ENCODE peak calls at places on chromosomes 13 and 19, in nine cellular contexts. J, C, F, M, R, Y, B, T and L are unnamed samples.
A peak's percentile ranks its signal among the peaks of the same experiment; 100 is the strongest.

GRCh38 chr13:102440259-102440936 is 38.5 kb upstream of the FGF14 start:
- DNase-seq in J (no peak), C (no peak), F (no peak), M (no peak), R (no peak), Y (peak; percentile 48), B (no peak), T (no peak), L (no peak)

GRCh38 chr19:42131149-42132029 is 857 bp downstream of the POU2F2 start:
- DNase-seq in J (no peak), C (no peak), F (no peak), M (no peak), R (no peak), Y (no peak), B (no peak), T (no peak), L (no peak)

GRCh38 chr19:30498707-30499106 is 126.5 kb downstream of the ZNF536 start:
- DNase-seq in J (peak; percentile 60), C (no peak), F (no peak), M (no peak), R (no peak), Y (no peak), B (no peak), T (peak; percentile 52), L (peak; percentile 24)

GRCh38 chr19:51368366-51369282 is at the start of gene CLDND2:
- DNase-seq in J (no peak), C (no peak), F (no peak), M (no peak), R (no peak), Y (no peak), B (no peak), T (no peak), L (no peak)

GRCh38 chr13:65638572-65639168 is 1591.5 kb downstream of the PCDH9 start:
- DNase-seq in J (peak; percentile 47), C (no peak), F (no peak), M (no peak), R (peak; percentile 80), Y (no peak), B (peak; percentile 65), T (no peak), L (peak; percentile 30)

GRCh38 chr13:45206340-45206739 is 5.5 kb upstream of the KCTD4 start:
- DNase-seq in J (no peak), C (no peak), F (no peak), M (no peak), R (peak; percentile 98), Y (no peak), B (peak; percentile 92), T (no peak), L (no peak)

GRCh38 chr13:107450931-107451330 is 764.4 kb downstream of the LIG4 start:
- DNase-seq in J (no peak), C (no peak), F (no peak), M (no peak), R (peak; percentile 68), Y (no peak), B (peak; percentile 79), T (no peak), L (no peak)

GRCh38 chr19:10191347-10191746 is 3.4 kb downstream of the DNMT1 start:
- DNase-seq in J (no peak), C (no peak), F (no peak), M (no peak), R (peak; percentile 78), Y (no peak), B (peak; percentile 83), T (no peak), L (peak; percentile 30)

GRCh38 chr19:756232-756631 is 5.3 kb downstream of the MISP start:
- DNase-seq in J (no peak), C (no peak), F (no peak), M (no peak), R (peak; percentile 73), Y (no peak), B (peak; percentile 78), T (no peak), L (no peak)

GRCh38 chr13:99496322-99497142 is 4.7 kb upstream of the TM9SF2 start:
- DNase-seq in J (no peak), C (peak; percentile 80), F (peak; percentile 20), M (peak; percentile 67), R (peak; percentile 60), Y (peak; percentile 61), B (peak; percentile 88), T (no peak), L (no peak)

GRCh38 chr19:38862321-38863059 is 12.7 kb upstream of the HNRNPL start:
- DNase-seq in J (peak; percentile 1), C (peak; percentile 83), F (peak; percentile 96), M (no peak), R (no peak), Y (no peak), B (peak; percentile 20), T (no peak), L (no peak)

GRCh38 chr13:71517004-71517403 is 350.0 kb downstream of the DACH1 start:
- DNase-seq in J (no peak), C (no peak), F (no peak), M (no peak), R (no peak), Y (no peak), B (peak; percentile 0), T (no peak), L (no peak)

GRCh38 chr13:51666839-51667238 is 82.6 kb downstream of the WDFY2 start:
- DNase-seq in J (no peak), C (no peak), F (no peak), M (no peak), R (no peak), Y (no peak), B (no peak), T (no peak), L (no peak)

GRCh38 chr13:73195091-73195490 is 136.3 kb downstream of the KLF5 start:
- DNase-seq in J (no peak), C (no peak), F (no peak), M (no peak), R (no peak), Y (no peak), B (no peak), T (no peak), L (no peak)

GRCh38 chr13:24071016-24071415 is 89.5 kb upstream of the SPATA13 start:
- DNase-seq in J (no peak), C (no peak), F (no peak), M (no peak), R (peak; percentile 16), Y (no peak), B (no peak), T (no peak), L (no peak)

GRCh38 chr19:54255105-54255775 is 1.8 kb downstream of the LILRB5 start:
- DNase-seq in J (no peak), C (no peak), F (no peak), M (no peak), R (no peak), Y (no peak), B (no peak), T (no peak), L (no peak)
- TF ChIP-seq CTCF in J (no peak), C (no peak), F (no peak), M (no peak), R (no peak), Y (no peak), B (no peak), T (no peak), L (no peak)

GRCh38 chr13:34430294-34430693 is 511.8 kb upstream of the NBEA start:
- DNase-seq in J (no peak), C (no peak), F (no peak), M (no peak), R (peak; percentile 12), Y (no peak), B (peak; percentile 21), T (no peak), L (no peak)
- TF ChIP-seq CTCF in J (no peak), C (no peak), F (no peak), M (no peak), R (no peak), Y (no peak), B (no peak), T (no peak), L (no peak)

GRCh38 chr13:91017669-91018053 is 329.8 kb upstream of the MIR17HG start:
- DNase-seq in J (no peak), C (no peak), F (no peak), M (no peak), R (peak; percentile 5), Y (no peak), B (peak; percentile 1), T (peak; percentile 15), L (no peak)
- TF ChIP-seq CTCF in J (no peak), C (no peak), F (no peak), M (no peak), R (no peak), Y (no peak), B (no peak), T (peak; percentile 30), L (peak; percentile 20)

DNA sequence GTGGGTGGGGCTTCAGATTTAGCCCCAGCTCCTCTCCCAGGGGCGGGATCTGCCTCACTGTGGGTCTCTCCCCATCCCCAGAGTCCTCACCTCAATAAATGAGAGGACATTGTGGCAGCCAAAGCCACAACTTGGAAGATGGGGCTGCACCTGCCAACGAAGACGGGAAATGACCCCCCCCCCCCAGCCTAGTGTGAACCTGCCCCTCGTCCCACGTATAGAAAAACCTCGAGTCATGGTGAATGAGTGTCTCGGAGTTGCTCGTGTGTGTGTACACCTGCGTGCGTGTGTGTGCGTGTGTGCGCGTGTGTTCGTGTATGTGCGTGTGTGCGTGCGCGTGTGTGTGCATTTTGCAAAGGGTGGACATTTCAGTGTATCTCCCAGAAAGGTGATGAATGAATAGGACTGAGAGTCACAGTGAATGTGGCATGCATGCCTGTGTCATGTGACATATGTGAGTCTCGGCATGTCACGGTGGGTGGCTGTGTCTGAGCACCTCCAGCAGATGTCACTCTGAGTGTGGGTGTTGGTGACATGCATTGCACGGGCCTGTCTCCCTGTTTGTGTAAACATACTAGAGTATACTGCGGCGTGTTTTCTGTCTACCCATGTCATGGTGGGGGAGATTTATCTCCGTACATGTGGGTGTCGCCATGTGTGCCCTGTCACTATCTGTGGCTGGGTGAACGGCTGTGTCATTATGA is 1.5 kb upstream of the TRAPPC5 start:
- DNase-seq in J (no peak), C (no peak), F (peak; percentile 17), M (peak; percentile 80), R (no peak), Y (peak; percentile 63), B (no peak), T (peak; percentile 36), L (no peak)
- TF ChIP-seq CTCF in J (no peak), C (no peak), F (no peak), M (peak; percentile 67), R (no peak), Y (no peak), B (no peak), T (no peak), L (no peak)

DNA sequence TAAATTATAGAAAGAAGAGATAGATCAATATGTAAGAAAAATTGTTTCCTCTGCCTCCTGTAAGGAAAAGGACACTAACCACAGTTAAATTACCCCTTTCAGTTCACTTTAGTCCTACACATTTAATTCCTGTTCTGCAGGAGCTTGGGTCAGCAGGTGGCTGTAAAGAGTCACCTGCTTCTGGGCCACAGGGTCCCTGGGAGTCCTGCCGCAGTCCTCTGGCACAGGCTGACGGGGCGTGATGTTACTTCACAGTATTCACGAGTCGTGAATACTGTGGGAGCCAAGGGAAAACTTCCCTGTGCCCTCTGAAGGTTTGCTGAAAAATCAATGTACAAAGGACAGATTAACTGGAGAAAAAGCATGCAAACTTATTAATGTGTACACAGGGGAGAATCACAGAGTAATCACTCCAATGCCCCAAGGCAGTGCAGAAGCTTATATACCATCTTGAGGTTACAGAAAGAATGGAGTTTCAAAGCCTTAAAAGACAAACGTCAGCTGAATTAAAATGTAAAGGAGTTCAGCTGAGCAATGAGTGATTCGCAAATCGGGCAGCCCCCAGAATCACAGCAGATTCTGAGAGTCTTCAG is 125.8 kb upstream of the TMTC4 start:
- DNase-seq in J (no peak), C (no peak), F (no peak), M (no peak), R (no peak), Y (no peak), B (no peak), T (no peak), L (no peak)
- TF ChIP-seq CTCF in J (no peak), C (no peak), F (no peak), M (no peak), R (no peak), Y (no peak), B (no peak), T (no peak), L (no peak)